ENCODE peak calls at places on chromosome 13, in six cellular contexts. R, V, A, P, H and Y are unnamed samples.

GRCh38 chr13:108787709-108788394 is 158.4 kb downstream of the MYO16 start:
- DNase-seq in R (no peak), V (no peak), A (no peak), P (no peak), H (no peak), Y (no peak)

GRCh38 chr13:49643003-49643651 is 14.8 kb downstream of the ARL11 start:
- DNase-seq in R (no peak), V (no peak), A (no peak), P (no peak), H (no peak), Y (no peak)

GRCh38 chr13:50580684-50581305 is 262.7 kb downstream of the DLEU7 start:
- DNase-seq in R (no peak), V (peak; percentile 87), A (peak; percentile 76), P (no peak), H (no peak), Y (no peak)

GRCh38 chr13:32905063-32905863 is 111.0 kb upstream of the KL start:
- DNase-seq in R (no peak), V (no peak), A (no peak), P (no peak), H (no peak), Y (no peak)

GRCh38 chr13:113970810-113971470 is 2.9 kb downstream of the C13orf46 start:
- DNase-seq in R (peak; percentile 87), V (peak; percentile 53), A (no peak), P (no peak), H (no peak), Y (peak; percentile 96)

GRCh38 chr13:106619688-106620555 is 52.0 kb upstream of the ARGLU1 start:
- DNase-seq in R (no peak), V (peak; percentile 78), A (peak; percentile 46), P (no peak), H (no peak), Y (no peak)

GRCh38 chr13:76792680-76793334 is 93.4 kb downstream of the KCTD12 start:
- DNase-seq in R (no peak), V (peak; percentile 80), A (peak; percentile 86), P (no peak), H (no peak), Y (no peak)

GRCh38 chr13:44368062-44368591 is 5.5 kb upstream of the SERP2 start:
- DNase-seq in R (no peak), V (no peak), A (no peak), P (no peak), H (peak; percentile 63), Y (no peak)

GRCh38 chr13:49536144-49536873 is 40.6 kb downstream of the PHF11 start:
- DNase-seq in R (no peak), V (no peak), A (no peak), P (no peak), H (no peak), Y (no peak)

GRCh38 chr13:112792511-112792910 is 102.7 kb downstream of the ATP11A start:
- DNase-seq in R (no peak), V (no peak), A (no peak), P (no peak), H (no peak), Y (no peak)

GRCh38 chr13:113981611-113982295 is 7.9 kb upstream of the C13orf46 start:
- DNase-seq in R (peak; percentile 63), V (no peak), A (no peak), P (no peak), H (peak; percentile 45), Y (no peak)

GRCh38 chr13:52599037-52599852 is 43.0 kb upstream of the HNRNPA1L2 start:
- DNase-seq in R (no peak), V (peak; percentile 79), A (peak; percentile 60), P (no peak), H (no peak), Y (peak; percentile 70)

GRCh38 chr13:62250501-62251175 is 835.0 kb upstream of the PCDH20 start:
- DNase-seq in R (no peak), V (peak; percentile 4), A (no peak), P (no peak), H (no peak), Y (no peak)

GRCh38 chr13:113040597-113041292 is 64.8 kb upstream of the F7 start:
- DNase-seq in R (no peak), V (no peak), A (no peak), P (no peak), H (no peak), Y (no peak)

GRCh38 chr13:110109910-110110309 is 197.0 kb downstream of the COL4A1 start:
- DNase-seq in R (no peak), V (peak; percentile 91), A (peak; percentile 90), P (no peak), H (no peak), Y (no peak)

GRCh38 chr13:112053744-112054615 is 13.0 kb upstream of the SOX1 start:
- DNase-seq in R (no peak), V (no peak), A (no peak), P (no peak), H (no peak), Y (no peak)

GRCh38 chr13:83325454-83325853 is 556.8 kb downstream of the SLITRK1 start:
- DNase-seq in R (no peak), V (peak; percentile 54), A (peak; percentile 46), P (no peak), H (no peak), Y (no peak)

GRCh38 chr13:49376121-49376520 is 67.7 kb downstream of the CAB39L start:
- DNase-seq in R (no peak), V (no peak), A (no peak), P (no peak), H (no peak), Y (no peak)

GRCh38 chr13:72666391-72666790 is 61.0 kb downstream of the MZT1 start:
- DNase-seq in R (no peak), V (no peak), A (no peak), P (no peak), H (no peak), Y (no peak)

GRCh38 chr13:53683146-53683545 is 654.5 kb downstream of the OLFM4 start:
- DNase-seq in R (no peak), V (no peak), A (no peak), P (no peak), H (no peak), Y (no peak)

GRCh38 chr13:30998548-30999140 is 66.2 kb downstream of the TEX26 start:
- DNase-seq in R (no peak), V (peak; percentile 25), A (peak; percentile 46), P (no peak), H (no peak), Y (no peak)

GRCh38 chr13:43895940-43896339 is 16.2 kb downstream of the LACC1 start:
- DNase-seq in R (no peak), V (no peak), A (no peak), P (no peak), H (no peak), Y (no peak)

GRCh38 chr13:43787998-43788397 is 1.2 kb upstream of the ENOX1 start:
- DNase-seq in R (no peak), V (peak; percentile 69), A (peak; percentile 65), P (no peak), H (no peak), Y (no peak)

GRCh38 chr13:38954291-38954690 is 36.3 kb downstream of the STOML3 start:
- DNase-seq in R (no peak), V (peak; percentile 4), A (no peak), P (no peak), H (no peak), Y (no peak)

DNA sequence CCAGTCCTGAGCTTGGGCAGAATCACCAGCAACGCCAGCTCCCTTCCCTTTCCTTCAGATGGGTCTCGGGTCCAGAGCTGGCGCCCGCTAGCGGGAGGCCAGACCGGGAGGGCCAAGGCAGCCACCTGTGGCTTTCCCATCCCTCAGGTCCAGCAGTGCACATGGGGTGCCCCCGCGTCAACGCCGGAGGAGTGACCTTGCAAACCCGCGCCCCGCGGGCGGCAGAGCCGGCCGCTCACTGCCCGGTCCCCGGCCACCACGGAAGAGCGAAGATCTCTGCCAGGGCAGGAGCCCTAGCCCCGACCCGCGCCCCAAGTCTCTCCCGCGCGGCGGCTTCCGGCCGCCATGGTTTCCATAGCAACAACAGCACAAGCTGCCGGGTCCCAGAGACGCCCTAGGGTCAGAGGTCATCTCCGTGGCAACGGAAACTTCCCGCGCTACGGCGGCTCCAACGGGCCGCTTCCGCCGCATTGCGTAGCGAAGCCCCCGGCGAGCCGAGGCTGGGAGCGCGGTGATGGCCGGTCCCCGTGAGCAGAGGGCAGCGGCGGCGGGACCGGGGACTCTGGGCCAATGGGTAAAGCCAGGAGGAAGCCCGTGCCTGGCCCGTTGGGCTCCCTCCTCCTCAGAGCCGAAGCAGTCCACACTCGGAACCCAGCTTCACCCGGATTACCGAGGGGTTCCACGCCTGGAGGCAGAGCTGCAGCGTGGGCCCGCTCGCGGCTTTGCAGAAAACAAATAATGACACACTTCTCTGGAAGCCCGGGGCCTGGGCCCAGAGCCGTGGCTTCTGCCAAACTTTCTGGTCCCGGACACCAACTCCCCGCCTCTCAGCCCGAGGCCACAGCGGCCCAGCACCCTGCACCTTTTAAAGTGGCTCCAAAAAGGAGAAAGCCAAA is 7.4 kb downstream of the FGF14 start:
- DNase-seq in R (peak; percentile 96), V (peak; percentile 82), A (peak; percentile 45), P (peak; percentile 97), H (peak; percentile 91), Y (peak; percentile 73)
- TF ChIP-seq CTCF in R (peak; percentile 29), V (no peak), A (peak; percentile 48), P (no peak), H (no peak), Y (no peak)

DNA sequence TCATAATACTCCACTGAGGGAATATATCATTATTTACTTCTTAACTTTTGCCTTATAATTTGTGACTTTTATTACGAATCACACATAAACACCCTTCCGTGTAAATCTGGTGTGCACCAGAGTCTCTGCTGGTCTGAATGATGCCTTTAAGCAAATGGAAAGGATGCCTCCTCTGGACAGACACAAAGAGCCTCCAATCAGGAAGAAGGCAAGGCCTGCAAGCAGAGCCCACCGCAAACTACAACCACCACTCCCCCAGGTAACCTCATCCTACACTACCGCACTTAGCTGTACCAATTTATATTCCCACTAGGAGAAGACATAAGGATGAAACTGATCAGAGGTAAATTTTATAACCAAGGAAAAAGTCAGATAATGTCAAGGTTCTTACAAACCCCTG is 137.6 kb downstream of the KLF12 start:
- DNase-seq in R (no peak), V (no peak), A (no peak), P (no peak), H (no peak), Y (no peak)
- H3K4me3 ChIP-seq in R (no peak overlapping the region), V (no peak overlapping the region), A (no peak overlapping the region), P (no peak overlapping the region), H (no peak overlapping the region), Y (no peak overlapping the region)

GRCh38 chr13:41467546-41467945 is 10.2 kb downstream of the RGCC start:
- DNase-seq in R (no peak), V (no peak), A (no peak), P (no peak), H (no peak), Y (no peak)
- TF ChIP-seq CTCF in R (no peak), V (no peak), A (no peak), P (no peak), H (no peak), Y (no peak)

GRCh38 chr13:29698106-29698505 is 102.6 kb upstream of the SLC7A1 start:
- DNase-seq in R (no peak), V (no peak), A (no peak), P (no peak), H (no peak), Y (no peak)

GRCh38 chr13:29706923-29707322 is 111.4 kb upstream of the SLC7A1 start:
- DNase-seq in R (no peak), V (no peak), A (no peak), P (no peak), H (no peak), Y (no peak)

GRCh38 chr13:29703421-29703820 is 107.9 kb upstream of the SLC7A1 start:
- DNase-seq in R (no peak), V (no peak), A (no peak), P (no peak), H (no peak), Y (no peak)

GRCh38 chr13:29704648-29705047 is 109.2 kb upstream of the SLC7A1 start:
- DNase-seq in R (no peak), V (no peak), A (peak; percentile 22), P (no peak), H (no peak), Y (no peak)

GRCh38 chr13:29702912-29703351 is 107.4 kb upstream of the SLC7A1 start:
- DNase-seq in R (no peak), V (peak; percentile 94), A (peak; percentile 92), P (no peak), H (no peak), Y (no peak)
- H3K4me3 ChIP-seq in R (no peak overlapping the region), V (no peak overlapping the region), A (peak overlapping the region; percentile 15), P (no peak overlapping the region), H (no peak overlapping the region), Y (no peak overlapping the region)